ENCODE peak calls at places on chromosomes 5 and 9, in four cellular contexts. I, Z, X and E are unnamed samples.

GRCh38 chr5:64619609-64620008 is 70.7 kb upstream of the SHISAL2B start:
- DNase-seq in I (no peak), Z (no peak), X (no peak), E (no peak)

GRCh38 chr5:150473673-150474358 is 24.3 kb upstream of the RPS14 start:
- DNase-seq in I (peak; percentile 68), Z (no peak), X (no peak), E (no peak)

GRCh38 chr9:21576331-21577189 is 94.4 kb upstream of the IFNE start:
- DNase-seq in I (no peak), Z (no peak), X (no peak), E (no peak)

GRCh38 chr5:56908942-56909293 is 478 bp upstream of the SETD9 start:
- DNase-seq in I (peak; percentile 65), Z (no peak), X (no peak), E (peak; percentile 62)

GRCh38 chr5:9295466-9295801 is 250.4 kb downstream of the SEMA5A start:
- DNase-seq in I (no peak), Z (no peak), X (no peak), E (no peak)

GRCh38 chr5:10337986-10338385 is 15.5 kb upstream of the MARCHF6 start:
- DNase-seq in I (no peak), Z (no peak), X (no peak), E (no peak)

GRCh38 chr5:127019928-127020327 is 10.4 kb downstream of the MARCHF3 start:
- DNase-seq in I (no peak), Z (no peak), X (no peak), E (no peak)

GRCh38 chr5:121273818-121274433 is 577.8 kb upstream of the FTMT start:
- DNase-seq in I (no peak), Z (no peak), X (no peak), E (no peak)

GRCh38 chr9:34986541-34987047 is 3.0 kb upstream of the DNAJB5 start:
- DNase-seq in I (peak; percentile 37), Z (peak; percentile 21), X (peak; percentile 73), E (peak; percentile 72)

GRCh38 chr5:94849821-94850736 is 231.6 kb downstream of the SLF1 start:
- DNase-seq in I (no peak), Z (peak; percentile 3), X (peak; percentile 15), E (no peak)

GRCh38 chr5:92890841-92891244 is 690.2 kb downstream of the NR2F1-AS1 start:
- DNase-seq in I (no peak), Z (no peak), X (no peak), E (no peak)

GRCh38 chr5:172910828-172911627 is 48.2 kb upstream of the RPL26L1 start:
- DNase-seq in I (peak; percentile 31), Z (no peak), X (no peak), E (peak; percentile 89)

GRCh38 chr9:112354081-112354743 is 20.8 kb upstream of the PTBP3 start:
- DNase-seq in I (no peak), Z (no peak), X (no peak), E (no peak)

GRCh38 chr5:175576096-175576495 is 81.8 kb upstream of the HRH2 start:
- DNase-seq in I (no peak), Z (no peak), X (no peak), E (no peak)

GRCh38 chr5:54217826-54218503 is 92.4 kb downstream of the ARL15 start:
- DNase-seq in I (no peak), Z (no peak), X (peak; percentile 16), E (no peak)

GRCh38 chr9:89372230-89372816 is 54.0 kb downstream of the SECISBP2 start:
- DNase-seq in I (no peak), Z (peak; percentile 19), X (no peak), E (no peak)

GRCh38 chr9:12775963-12776774 is 1.3 kb downstream of the LURAP1L start:
- DNase-seq in I (peak; percentile 79), Z (no peak), X (peak; percentile 81), E (peak; percentile 78)